ENCODE peak calls at places on chromosomes 13 and 19, in ten cellular contexts. One of them, this sample, is unnamed.

GRCh38 chr13:67518785-67519184 is 288.6 kb upstream of the PCDH9 start:
- DNase-seq in aorta: no peak
- DNase-seq in GM23248: no peak
- DNase-seq in astrocyte of the spinal cord: peak
- DNase-seq in CD8-positive, alpha-beta memory T cell: no peak
- DNase-seq in astrocyte of the cerebellum: no peak
- DNase-seq in BJ: no peak
- DNase-seq in bronchial epithelial cell: no peak
- DNase-seq in mucosa of descending colon: no peak
- DNase-seq in fibroblast of lung: no peak
- DNase-seq in this sample: no peak

GRCh38 chr19:10018786-10019185 is 5.5 kb downstream of the RDH8 start:
- DNase-seq in aorta: no peak
- DNase-seq in GM23248: no peak
- DNase-seq in astrocyte of the spinal cord: no peak
- DNase-seq in CD8-positive, alpha-beta memory T cell: no peak
- DNase-seq in astrocyte of the cerebellum: no peak
- DNase-seq in BJ: no peak
- DNase-seq in bronchial epithelial cell: no peak
- DNase-seq in mucosa of descending colon: no peak
- DNase-seq in fibroblast of lung: no peak
- DNase-seq in this sample: no peak

GRCh38 chr13:55653497-55653896 is 1487.2 kb upstream of the PRR20A start:
- DNase-seq in aorta: no peak
- DNase-seq in GM23248: no peak
- DNase-seq in astrocyte of the spinal cord: no peak
- DNase-seq in CD8-positive, alpha-beta memory T cell: no peak
- DNase-seq in astrocyte of the cerebellum: no peak
- DNase-seq in BJ: no peak
- DNase-seq in bronchial epithelial cell: no peak
- DNase-seq in mucosa of descending colon: no peak
- DNase-seq in fibroblast of lung: no peak
- DNase-seq in this sample: no peak

GRCh38 chr19:52946322-52947310 is 16.1 kb downstream of the ZNF816 start:
- DNase-seq in aorta: no peak
- DNase-seq in GM23248: peak
- DNase-seq in astrocyte of the spinal cord: peak
- DNase-seq in CD8-positive, alpha-beta memory T cell: no peak
- DNase-seq in astrocyte of the cerebellum: no peak
- DNase-seq in BJ: no peak
- DNase-seq in bronchial epithelial cell: no peak
- DNase-seq in mucosa of descending colon: no peak
- DNase-seq in fibroblast of lung: no peak
- DNase-seq in this sample: peak

GRCh38 chr13:31424130-31424729 is 224.5 kb downstream of the B3GLCT start:
- DNase-seq in aorta: peak
- DNase-seq in GM23248: peak
- DNase-seq in astrocyte of the spinal cord: peak
- DNase-seq in CD8-positive, alpha-beta memory T cell: peak
- DNase-seq in astrocyte of the cerebellum: peak
- DNase-seq in BJ: no peak
- DNase-seq in bronchial epithelial cell: peak
- DNase-seq in mucosa of descending colon: peak
- DNase-seq in fibroblast of lung: peak
- DNase-seq in this sample: peak

GRCh38 chr13:107329991-107330390 is 762.1 kb upstream of the ARGLU1 start:
- DNase-seq in aorta: no peak
- DNase-seq in GM23248: no peak
- DNase-seq in astrocyte of the spinal cord: peak
- DNase-seq in CD8-positive, alpha-beta memory T cell: no peak
- DNase-seq in astrocyte of the cerebellum: peak
- DNase-seq in BJ: no peak
- DNase-seq in bronchial epithelial cell: no peak
- DNase-seq in mucosa of descending colon: no peak
- DNase-seq in fibroblast of lung: no peak
- DNase-seq in this sample: no peak

GRCh38 chr19:44566984-44567383 is 37.5 kb upstream of the CEACAM20 start:
- DNase-seq in aorta: no peak
- DNase-seq in GM23248: no peak
- DNase-seq in astrocyte of the spinal cord: no peak
- DNase-seq in CD8-positive, alpha-beta memory T cell: no peak
- DNase-seq in astrocyte of the cerebellum: no peak
- DNase-seq in BJ: no peak
- DNase-seq in bronchial epithelial cell: peak
- DNase-seq in mucosa of descending colon: no peak
- DNase-seq in fibroblast of lung: no peak
- DNase-seq in this sample: no peak

GRCh38 chr19:10797078-10797477 is 38.9 kb downstream of the TMED1 start:
- DNase-seq in aorta: no peak
- DNase-seq in GM23248: no peak
- DNase-seq in astrocyte of the spinal cord: no peak
- DNase-seq in CD8-positive, alpha-beta memory T cell: peak
- DNase-seq in astrocyte of the cerebellum: no peak
- DNase-seq in BJ: no peak
- DNase-seq in bronchial epithelial cell: no peak
- DNase-seq in mucosa of descending colon: no peak
- DNase-seq in fibroblast of lung: no peak
- DNase-seq in this sample: no peak

GRCh38 chr13:99258946-99259345 is 767 bp upstream of the GPR18 start:
- DNase-seq in aorta: no peak
- DNase-seq in GM23248: no peak
- DNase-seq in astrocyte of the spinal cord: no peak
- DNase-seq in CD8-positive, alpha-beta memory T cell: no peak
- DNase-seq in astrocyte of the cerebellum: no peak
- DNase-seq in BJ: no peak
- DNase-seq in bronchial epithelial cell: no peak
- DNase-seq in mucosa of descending colon: no peak
- DNase-seq in fibroblast of lung: no peak
- DNase-seq in this sample: no peak

GRCh38 chr19:35501684-35502083 is 11.4 kb upstream of the KRTDAP start:
- DNase-seq in aorta: no peak
- DNase-seq in GM23248: peak
- DNase-seq in astrocyte of the spinal cord: no peak
- DNase-seq in CD8-positive, alpha-beta memory T cell: no peak
- DNase-seq in astrocyte of the cerebellum: no peak
- DNase-seq in BJ: no peak
- DNase-seq in bronchial epithelial cell: no peak
- DNase-seq in mucosa of descending colon: no peak
- DNase-seq in fibroblast of lung: peak
- DNase-seq in this sample: no peak

GRCh38 chr13:39370554-39370953 is 232.4 kb downstream of the LHFPL6 start:
- DNase-seq in aorta: peak
- DNase-seq in GM23248: peak
- DNase-seq in astrocyte of the spinal cord: no peak
- DNase-seq in CD8-positive, alpha-beta memory T cell: no peak
- DNase-seq in astrocyte of the cerebellum: no peak
- DNase-seq in BJ: no peak
- DNase-seq in bronchial epithelial cell: peak
- DNase-seq in mucosa of descending colon: no peak
- DNase-seq in fibroblast of lung: no peak
- DNase-seq in this sample: no peak

GRCh38 chr19:34639491-34640085 is 37.4 kb downstream of the SCGB2B2 start:
- DNase-seq in aorta: peak
- DNase-seq in GM23248: peak
- DNase-seq in astrocyte of the spinal cord: peak
- DNase-seq in CD8-positive, alpha-beta memory T cell: peak
- DNase-seq in astrocyte of the cerebellum: peak
- DNase-seq in BJ: no peak
- DNase-seq in bronchial epithelial cell: peak
- DNase-seq in mucosa of descending colon: no peak
- DNase-seq in fibroblast of lung: peak
- DNase-seq in this sample: peak

GRCh38 chr13:45933203-45934014 is 81.9 kb upstream of the SIAH3 start:
- DNase-seq in aorta: no peak
- DNase-seq in GM23248: no peak
- DNase-seq in astrocyte of the spinal cord: no peak
- DNase-seq in CD8-positive, alpha-beta memory T cell: no peak
- DNase-seq in astrocyte of the cerebellum: no peak
- DNase-seq in BJ: no peak
- DNase-seq in bronchial epithelial cell: no peak
- DNase-seq in mucosa of descending colon: no peak
- DNase-seq in fibroblast of lung: no peak
- DNase-seq in this sample: no peak

GRCh38 chr13:114131581-114132418 is 623 bp downstream of the RASA3 start:
- DNase-seq in aorta: no peak
- DNase-seq in GM23248: peak
- DNase-seq in astrocyte of the spinal cord: peak
- DNase-seq in CD8-positive, alpha-beta memory T cell: peak
- DNase-seq in astrocyte of the cerebellum: no peak
- DNase-seq in BJ: no peak
- DNase-seq in bronchial epithelial cell: no peak
- DNase-seq in mucosa of descending colon: peak
- DNase-seq in fibroblast of lung: peak
- DNase-seq in this sample: peak

GRCh38 chr19:9353011-9353410 is 9.8 kb upstream of the ZNF177 start:
- DNase-seq in aorta: no peak
- DNase-seq in GM23248: no peak
- DNase-seq in astrocyte of the spinal cord: no peak
- DNase-seq in CD8-positive, alpha-beta memory T cell: no peak
- DNase-seq in astrocyte of the cerebellum: no peak
- DNase-seq in BJ: no peak
- DNase-seq in bronchial epithelial cell: no peak
- DNase-seq in mucosa of descending colon: no peak
- DNase-seq in fibroblast of lung: no peak
- DNase-seq in this sample: no peak

DNA sequence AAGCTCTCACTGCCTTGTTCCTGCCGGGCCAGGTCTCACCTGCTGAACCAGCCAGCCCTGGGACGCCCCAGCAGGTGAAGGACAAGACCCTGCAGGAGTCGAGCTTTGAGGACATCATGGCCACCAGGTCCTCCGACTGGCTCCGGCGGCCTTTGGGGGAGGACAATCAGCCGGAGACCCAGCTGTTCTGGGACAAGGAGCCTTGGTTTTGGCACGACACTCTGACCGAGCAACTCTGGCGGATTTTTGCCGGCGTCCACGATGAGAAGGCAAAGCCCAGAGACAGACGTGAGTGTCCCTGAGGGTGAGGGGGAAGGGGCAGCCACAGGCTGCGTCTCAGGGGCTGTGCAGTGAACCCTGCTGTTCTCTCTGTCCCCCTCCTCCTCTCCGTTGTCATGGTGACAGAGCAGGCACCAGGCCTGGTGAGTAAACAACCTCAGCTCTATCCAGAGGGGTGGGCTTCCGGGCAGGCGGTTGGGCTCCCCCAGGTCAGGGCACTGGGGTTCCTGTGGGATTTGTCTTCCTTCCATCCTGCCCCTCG is 9.7 kb downstream of the TLE6 start:
- DNase-seq in aorta: no peak
- DNase-seq in GM23248: no peak
- DNase-seq in astrocyte of the spinal cord: no peak
- DNase-seq in CD8-positive, alpha-beta memory T cell: no peak
- DNase-seq in astrocyte of the cerebellum: no peak
- DNase-seq in BJ: no peak
- DNase-seq in bronchial epithelial cell: no peak
- DNase-seq in mucosa of descending colon: no peak
- DNase-seq in fibroblast of lung: no peak
- DNase-seq in this sample: no peak
- H3K4me3 ChIP-seq in aorta: no peak
- H3K4me3 ChIP-seq in GM23248: no peak
- H3K4me3 ChIP-seq in astrocyte of the spinal cord: no peak
- H3K4me3 ChIP-seq in CD8-positive, alpha-beta memory T cell: no peak
- H3K4me3 ChIP-seq in astrocyte of the cerebellum: no peak
- H3K4me3 ChIP-seq in BJ: no peak
- H3K4me3 ChIP-seq in bronchial epithelial cell: no peak
- H3K4me3 ChIP-seq in mucosa of descending colon: no peak
- H3K4me3 ChIP-seq in fibroblast of lung: no peak
- H3K4me3 ChIP-seq in this sample: no peak

DNA sequence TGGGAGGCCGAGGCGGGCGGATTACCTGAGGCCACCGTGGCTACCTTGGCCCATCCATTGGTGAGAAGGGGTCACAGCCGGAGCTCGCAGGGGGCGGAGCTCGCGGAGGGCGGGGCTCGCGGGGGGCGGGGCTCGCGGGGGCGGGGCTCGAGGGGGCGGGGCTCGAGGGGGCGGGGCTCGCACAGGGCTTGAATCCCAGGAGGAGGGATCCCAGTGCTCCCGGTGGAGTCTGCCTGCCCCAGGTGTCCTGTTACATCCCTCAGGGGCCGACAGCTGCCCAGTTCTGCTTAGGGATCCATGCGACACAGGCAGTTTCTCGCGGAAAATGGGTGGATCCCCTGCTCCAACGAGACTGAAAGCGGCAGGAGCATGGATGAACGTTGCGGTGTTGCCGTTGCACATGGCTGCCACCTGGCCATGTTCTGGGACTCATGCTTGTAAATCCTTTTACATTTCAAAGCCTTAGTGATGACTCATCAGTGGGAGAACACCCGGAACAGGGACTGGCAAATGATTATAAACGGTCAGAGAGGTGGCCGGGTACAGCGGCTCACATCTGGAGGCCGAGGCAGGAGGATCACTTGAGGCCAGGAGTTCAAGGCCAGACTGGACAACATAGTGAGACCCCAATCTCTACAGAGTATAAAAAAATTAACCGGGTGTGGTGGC is 25.1 kb downstream of the TMPRSS9 start:
- DNase-seq in aorta: no peak
- DNase-seq in GM23248: peak
- DNase-seq in astrocyte of the spinal cord: peak
- DNase-seq in CD8-positive, alpha-beta memory T cell: no peak
- DNase-seq in astrocyte of the cerebellum: no peak
- DNase-seq in BJ: peak
- DNase-seq in bronchial epithelial cell: peak
- DNase-seq in mucosa of descending colon: peak
- DNase-seq in fibroblast of lung: peak
- DNase-seq in this sample: no peak
- H3K4me3 ChIP-seq in aorta: no peak
- H3K4me3 ChIP-seq in GM23248: peak
- H3K4me3 ChIP-seq in astrocyte of the spinal cord: no peak
- H3K4me3 ChIP-seq in CD8-positive, alpha-beta memory T cell: no peak
- H3K4me3 ChIP-seq in astrocyte of the cerebellum: no peak
- H3K4me3 ChIP-seq in BJ: peak
- H3K4me3 ChIP-seq in bronchial epithelial cell: peak
- H3K4me3 ChIP-seq in mucosa of descending colon: no peak
- H3K4me3 ChIP-seq in fibroblast of lung: no peak
- H3K4me3 ChIP-seq in this sample: no peak

DNA sequence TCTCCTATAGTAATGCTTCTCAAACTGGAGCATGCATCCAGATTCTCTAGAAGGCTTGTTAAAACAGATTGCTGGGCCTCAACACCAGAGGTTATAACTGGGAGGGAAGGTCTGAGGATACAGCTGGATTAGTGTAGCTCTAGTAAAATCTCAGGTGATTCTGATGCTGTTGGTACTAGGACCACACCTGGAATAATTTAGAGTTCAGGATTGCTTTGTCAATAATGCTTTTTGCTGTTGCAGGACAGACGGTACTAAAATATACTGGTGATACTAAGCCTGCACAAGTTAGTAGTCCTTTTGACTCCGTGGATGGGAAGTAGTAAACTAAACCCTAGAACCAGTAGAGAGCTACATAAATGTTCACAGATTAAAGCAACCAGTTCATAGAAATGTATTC is 258.1 kb upstream of the STARD13 start:
- DNase-seq in aorta: no peak
- DNase-seq in GM23248: peak
- DNase-seq in astrocyte of the spinal cord: no peak
- DNase-seq in CD8-positive, alpha-beta memory T cell: no peak
- DNase-seq in astrocyte of the cerebellum: no peak
- DNase-seq in BJ: no peak
- DNase-seq in bronchial epithelial cell: peak
- DNase-seq in mucosa of descending colon: no peak
- DNase-seq in fibroblast of lung: peak
- DNase-seq in this sample: no peak
- H3K4me3 ChIP-seq in aorta: no peak
- H3K4me3 ChIP-seq in GM23248: peak
- H3K4me3 ChIP-seq in astrocyte of the spinal cord: no peak
- H3K4me3 ChIP-seq in CD8-positive, alpha-beta memory T cell: peak
- H3K4me3 ChIP-seq in astrocyte of the cerebellum: no peak
- H3K4me3 ChIP-seq in BJ: no peak
- H3K4me3 ChIP-seq in bronchial epithelial cell: peak
- H3K4me3 ChIP-seq in mucosa of descending colon: no peak
- H3K4me3 ChIP-seq in fibroblast of lung: peak
- H3K4me3 ChIP-seq in this sample: peak

GRCh38 chr19:5987077-5987818 is 9.3 kb upstream of the RANBP3 start:
- DNase-seq in aorta: peak
- DNase-seq in GM23248: peak
- DNase-seq in astrocyte of the spinal cord: peak
- DNase-seq in CD8-positive, alpha-beta memory T cell: peak
- DNase-seq in astrocyte of the cerebellum: peak
- DNase-seq in BJ: no peak
- DNase-seq in bronchial epithelial cell: peak
- DNase-seq in mucosa of descending colon: peak
- DNase-seq in fibroblast of lung: peak
- DNase-seq in this sample: peak
- H3K4me3 ChIP-seq in aorta: peak
- H3K4me3 ChIP-seq in GM23248: peak
- H3K4me3 ChIP-seq in astrocyte of the spinal cord: peak
- H3K4me3 ChIP-seq in CD8-positive, alpha-beta memory T cell: peak
- H3K4me3 ChIP-seq in astrocyte of the cerebellum: peak
- H3K4me3 ChIP-seq in BJ: peak
- H3K4me3 ChIP-seq in bronchial epithelial cell: no peak
- H3K4me3 ChIP-seq in mucosa of descending colon: no peak
- H3K4me3 ChIP-seq in fibroblast of lung: peak
- H3K4me3 ChIP-seq in this sample: peak